ENCODE peak calls at places on chromosome 12, in four cellular contexts. C is BJ, L is DMS 273 treated with DMSO at 0.1 percent for 48 hours, T is cerebellum. I is an unnamed sample.

GRCh38 chr12:57694459-57695019 is 607 bp downstream of the OS9 start:
- DNase-seq in T (no peak), C (no peak), L (no peak), I (peak; percentile 14)

GRCh38 chr12:13071305-13072280 is 27.4 kb downstream of the FAM234B start:
- DNase-seq in C (no peak), T (peak; percentile 41), L (peak; percentile 25), I (peak; percentile 51)

GRCh38 chr12:64390275-64390851 is at the start of gene C12orf56:
- DNase-seq in L (no peak), C (no peak), T (no peak), I (no peak)

GRCh38 chr12:113852273-113852672 is 113.9 kb downstream of the RBM19 start:
- DNase-seq in L (no peak), T (no peak), C (no peak), I (no peak)

GRCh38 chr12:86724716-86725115 is 468.5 kb upstream of the MGAT4C start:
- DNase-seq in C (peak; percentile 44), L (no peak), T (no peak), I (no peak)

GRCh38 chr12:59820594-59821011 is 224.8 kb downstream of the SLC16A7 start:
- DNase-seq in T (no peak), L (no peak), C (peak; percentile 39), I (no peak)

GRCh38 chr12:72057330-72057911 is 118.8 kb downstream of the TPH2 start:
- DNase-seq in L (no peak), T (no peak), C (peak; percentile 1), I (no peak)

GRCh38 chr12:6337958-6338406 is 3.9 kb downstream of the TNFRSF1A start:
- DNase-seq in C (no peak), T (no peak), L (no peak), I (no peak)

GRCh38 chr12:64258576-64258975 is 36.5 kb upstream of the KICS2 start:
- DNase-seq in L (no peak), C (no peak), T (no peak), I (no peak)

GRCh38 chr12:64808110-64808509 is 16.3 kb upstream of the TBC1D30 start:
- DNase-seq in L (no peak), C (no peak), T (no peak), I (no peak)

GRCh38 chr12:131487379-131488129 is 223.3 kb upstream of the SFSWAP start:
- DNase-seq in L (peak; percentile 14), C (no peak), T (no peak), I (no peak)

GRCh38 chr12:96981053-96981452 is 74.0 kb downstream of the NEDD1 start:
- DNase-seq in C (peak; percentile 83), T (no peak), L (no peak), I (no peak)

GRCh38 chr12:93979189-93979588 is 169.2 kb upstream of the PLXNC1 start:
- DNase-seq in C (no peak), L (no peak), T (no peak), I (no peak)

GRCh38 chr12:30753233-30753632 is 1.5 kb downstream of the CAPRIN2 start:
- DNase-seq in L (peak; percentile 1), T (no peak), C (no peak), I (peak; percentile 43)

GRCh38 chr12:57724936-57725740 is 13.4 kb downstream of the AGAP2 start:
- DNase-seq in T (no peak), L (no peak), C (no peak), I (no peak)

GRCh38 chr12:65501935-65502334 is 223.5 kb downstream of the MSRB3 start:
- DNase-seq in C (no peak), T (no peak), L (no peak), I (no peak)

GRCh38 chr12:57243521-57244305 is 7.3 kb downstream of the STAC3 start:
- DNase-seq in T (peak; percentile 67), C (no peak), L (peak; percentile 28), I (peak; percentile 80)

GRCh38 chr12:105355752-105356151 is 25.3 kb downstream of the C12orf75 start:
- DNase-seq in T (no peak), C (no peak), L (no peak), I (no peak)

GRCh38 chr12:115710104-115710564 is 567.4 kb downstream of the MED13L start:
- DNase-seq in L (no peak), C (peak; percentile 96), T (no peak), I (no peak)

GRCh38 chr12:24814379-24815086 is 134.4 kb downstream of the BCAT1 start:
- DNase-seq in L (no peak), T (no peak), C (no peak), I (no peak)

GRCh38 chr12:2265461-2266167 is 212.8 kb downstream of the CACNA1C start:
- DNase-seq in L (no peak), C (no peak), T (no peak), I (no peak)

GRCh38 chr12:110993425-110993824 is 73.0 kb upstream of the MYL2 start:
- DNase-seq in T (no peak), C (no peak), L (no peak), I (no peak)

GRCh38 chr12:131390408-131391100 is 320.3 kb upstream of the SFSWAP start:
- DNase-seq in C (no peak), T (no peak), L (no peak), I (peak; percentile 11)

GRCh38 chr12:125755512-125755911 is 690.3 kb downstream of the AACS start:
- DNase-seq in T (no peak), C (no peak), L (no peak), I (no peak)

GRCh38 chr12:15662983-15663659 is 126.1 kb downstream of the EPS8 start:
- DNase-seq in T (no peak), L (no peak), C (no peak), I (no peak)

GRCh38 chr12:57215668-57216013 is 953 bp upstream of the NXPH4 start:
- DNase-seq in L (no peak), T (no peak), C (no peak), I (no peak)

GRCh38 chr12:72444566-72444965 is 172.4 kb downstream of the TRHDE start:
- DNase-seq in T (no peak), L (no peak), C (no peak), I (no peak)

GRCh38 chr12:71581206-71581605 is 82.4 kb downstream of the ZFC3H1 start:
- DNase-seq in L (no peak), C (no peak), T (no peak), I (no peak)

GRCh38 chr12:53098982-53099651 is 1.6 kb downstream of the IGFBP6 start:
- DNase-seq in L (peak; percentile 17), C (peak; percentile 74), T (peak; percentile 82), I (peak; percentile 81)

GRCh38 chr12:79698966-79699365 is 8.2 kb upstream of the PAWR start:
- DNase-seq in T (no peak), L (no peak), C (no peak), I (no peak)

GRCh38 chr12:22526836-22527235 is 17.5 kb downstream of the C2CD5 start:
- DNase-seq in L (no peak), C (no peak), T (no peak), I (no peak)

GRCh38 chr12:116524964-116525379 is 34.2 kb upstream of the MAP1LC3B2 start:
- DNase-seq in C (no peak), L (no peak), T (no peak), I (peak; percentile 42)

I was measured in cerebellar cortex.